ENCODE peak calls at places on chromosome 13, in seven cellular contexts. D is neuronal stem cell, H is IMR-90, K is H9, W is trophoblast cell, S is H1, L is mesenchymal stem cell. B is an unnamed sample.

GRCh38 chr13:79803939-79804487 is 323.1 kb downstream of the NDFIP2 start:
- DNase-seq in D (no peak), H (no peak), K (no peak), W (no peak), S (no peak), L (no peak), B (no peak)

GRCh38 chr13:79585033-79585432 is 104.1 kb downstream of the NDFIP2 start:
- DNase-seq in D (no peak), H (no peak), K (no peak), W (no peak), S (no peak), L (no peak), B (no peak)

GRCh38 chr13:97279913-97280312 is 57.8 kb downstream of the MBNL2 start:
- DNase-seq in D (no peak), H (peak; percentile 74), K (no peak), W (no peak), S (no peak), L (peak; percentile 58), B (no peak)

GRCh38 chr13:48653074-48654054 is at the start of gene CYSLTR2:
- DNase-seq in D (no peak), H (peak; percentile 13), K (no peak), W (no peak), S (no peak), L (peak; percentile 98), B (peak; percentile 82)

GRCh38 chr13:46210362-46211083 is 1.2 kb upstream of the LRRC63 start:
- DNase-seq in D (no peak), H (no peak), K (no peak), W (no peak), S (no peak), L (no peak), B (no peak)

GRCh38 chr13:106612688-106613087 is 44.8 kb upstream of the ARGLU1 start:
- DNase-seq in D (no peak), H (peak; percentile 59), K (no peak), W (no peak), S (no peak), L (peak; percentile 23), B (no peak)

GRCh38 chr13:19586904-19587634 is 25.7 kb upstream of the TPTE2 start:
- DNase-seq in D (no peak), H (peak; percentile 34), K (no peak), W (peak; percentile 30), S (no peak), L (no peak), B (peak; percentile 6)

GRCh38 chr13:25037057-25037813 is 58.7 kb upstream of the PABPC3 start:
- DNase-seq in D (peak; percentile 59), H (peak; percentile 65), K (peak; percentile 74), W (no peak), S (peak; percentile 64), L (peak; percentile 65), B (peak; percentile 91)

GRCh38 chr13:40384976-40385857 is 281.2 kb downstream of the FOXO1 start:
- DNase-seq in D (no peak), H (no peak), K (no peak), W (no peak), S (no peak), L (no peak), B (no peak)

GRCh38 chr13:45398862-45399261 is 19.3 kb downstream of the SLC25A30 start:
- DNase-seq in D (no peak), H (no peak), K (no peak), W (no peak), S (no peak), L (no peak), B (no peak)

GRCh38 chr13:77345150-77345780 is 18.4 kb upstream of the MYCBP2 start:
- DNase-seq in D (no peak), H (no peak), K (no peak), W (peak; percentile 19), S (no peak), L (no peak), B (no peak)

GRCh38 chr13:113489549-113490495 is 689 bp downstream of the DCUN1D2 start:
- DNase-seq in D (peak; percentile 17), H (peak; percentile 41), K (no peak), W (peak; percentile 24), S (peak; percentile 68), L (peak; percentile 66), B (peak; percentile 49)

GRCh38 chr13:21046203-21046602 is 15.2 kb downstream of the LATS2 start:
- DNase-seq in D (no peak), H (no peak), K (no peak), W (no peak), S (no peak), L (no peak), B (no peak)

GRCh38 chr13:40979232-40979631 is 39.9 kb downstream of the ELF1 start:
- DNase-seq in D (no peak), H (no peak), K (no peak), W (no peak), S (no peak), L (no peak), B (no peak)

GRCh38 chr13:51261610-51262249 is 39.5 kb downstream of the FAM124A start:
- DNase-seq in D (no peak), H (no peak), K (no peak), W (no peak), S (peak; percentile 43), L (no peak), B (no peak)

GRCh38 chr13:95858286-95859075 is 181.5 kb downstream of the DNAJC3 start:
- DNase-seq in D (no peak), H (peak; percentile 55), K (no peak), W (no peak), S (no peak), L (no peak), B (peak; percentile 12)

GRCh38 chr13:77184455-77184854 is 142.4 kb downstream of the MYCBP2 start:
- DNase-seq in D (no peak), H (no peak), K (no peak), W (no peak), S (no peak), L (no peak), B (no peak)

GRCh38 chr13:44304433-44304725 is 69.2 kb upstream of the SERP2 start:
- DNase-seq in D (no peak), H (no peak), K (no peak), W (no peak), S (no peak), L (no peak), B (no peak)

GRCh38 chr13:112947796-112948195 is 21.2 kb upstream of the MCF2L start:
- DNase-seq in D (no peak), H (no peak), K (no peak), W (no peak), S (no peak), L (no peak), B (no peak)

GRCh38 chr13:48860369-48860768 is 115.3 kb upstream of the FNDC3A start:
- DNase-seq in D (no peak), H (no peak), K (no peak), W (no peak), S (no peak), L (no peak), B (no peak)

GRCh38 chr13:113158946-113159345 is 498 bp downstream of the PROZ start:
- DNase-seq in D (no peak), H (no peak), K (peak; percentile 34), W (no peak), S (no peak), L (no peak), B (no peak)

GRCh38 chr13:41075034-41075433 is 13.7 kb downstream of the WBP4 start:
- DNase-seq in D (no peak), H (peak; percentile 49), K (no peak), W (no peak), S (no peak), L (peak; percentile 52), B (peak; percentile 22)

GRCh38 chr13:107374038-107374437 is 806.1 kb upstream of the ARGLU1 start:
- DNase-seq in D (no peak), H (peak; percentile 83), K (no peak), W (no peak), S (no peak), L (peak; percentile 68), B (no peak)

GRCh38 chr13:98450495-98451167 is 126.3 kb downstream of the STK24 start:
- DNase-seq in D (no peak), H (no peak), K (no peak), W (no peak), S (no peak), L (peak; percentile 34), B (peak; percentile 53)

GRCh38 chr13:73275163-73275562 is 216.4 kb downstream of the KLF5 start:
- DNase-seq in D (no peak), H (no peak), K (no peak), W (no peak), S (no peak), L (no peak), B (no peak)
- H3K18ac ChIP-seq in D (no peak overlapping the region), H (peak overlapping the region; percentile 100), K (no peak overlapping the region), W (no peak overlapping the region), S (no peak overlapping the region), L (no peak overlapping the region), B (no peak overlapping the region)

GRCh38 chr13:36715841-36716240 is 42.0 kb downstream of the SERTM1 start:
- DNase-seq in D (no peak), H (no peak), K (no peak), W (no peak), S (no peak), L (no peak), B (peak; percentile 54)
- H3K18ac ChIP-seq in D (no peak overlapping the region), H (no peak overlapping the region), K (no peak overlapping the region), W (no peak overlapping the region), S (no peak overlapping the region), L (no peak overlapping the region), B (peak overlapping the region; percentile 14)

GRCh38 chr13:74251778-74252519 is 117.7 kb upstream of the KLF12 start:
- DNase-seq in D (no peak), H (no peak), K (no peak), W (no peak), S (no peak), L (no peak), B (no peak)

GRCh38 chr13:74250738-74251190 is 116.6 kb upstream of the KLF12 start:
- DNase-seq in D (no peak), H (peak; percentile 75), K (no peak), W (no peak), S (no peak), L (peak; percentile 1), B (no peak)

GRCh38 chr13:74246398-74246975 is 112.3 kb upstream of the KLF12 start:
- DNase-seq in D (no peak), H (peak; percentile 43), K (no peak), W (no peak), S (no peak), L (no peak), B (no peak)

GRCh38 chr13:74243637-74244526 is 109.7 kb upstream of the KLF12 start:
- DNase-seq in D (no peak), H (peak; percentile 76), K (no peak), W (no peak), S (no peak), L (peak; percentile 15), B (no peak)

GRCh38 chr13:74248477-74248876 is 114.3 kb upstream of the KLF12 start:
- DNase-seq in D (no peak), H (no peak), K (no peak), W (no peak), S (no peak), L (no peak), B (no peak)
- H3K18ac ChIP-seq in D (no peak overlapping the region), H (no peak overlapping the region), K (no peak overlapping the region), W (no peak overlapping the region), S (no peak overlapping the region), L (no peak overlapping the region), B (no peak overlapping the region)

GRCh38 chr13:91893040-91893439 is 494.6 kb downstream of the GPC5 start:
- DNase-seq in D (no peak), H (no peak), K (no peak), W (no peak), S (no peak), L (no peak), B (no peak)

GRCh38 chr13:91889641-91890040 is 491.2 kb downstream of the GPC5 start:
- DNase-seq in D (no peak), H (no peak), K (no peak), W (no peak), S (no peak), L (peak; percentile 8), B (no peak)

GRCh38 chr13:91894311-91894710 is 495.9 kb downstream of the GPC5 start:
- DNase-seq in D (no peak), H (no peak), K (no peak), W (no peak), S (no peak), L (no peak), B (no peak)
- H3K18ac ChIP-seq in D (no peak overlapping the region), H (no peak overlapping the region), K (no peak overlapping the region), W (no peak overlapping the region), S (no peak overlapping the region), L (no peak overlapping the region), B (no peak overlapping the region)